ENCODE peak calls at places on chromosomes 1 and 21, in five cellular contexts. Q, U, A, G and E are unnamed samples.

GRCh38 chr1:82153282-82153630 is 352.5 kb downstream of the ADGRL2 start:
- DNase-seq in Q (no peak), U (no peak), A (no peak), G (no peak), E (no peak)

GRCh38 chr21:17351766-17352165 is 161.1 kb upstream of the CXADR start:
- DNase-seq in Q (no peak), U (no peak), A (no peak), G (no peak), E (no peak)

GRCh38 chr1:205525495-205526285 is 21.2 kb downstream of the CDK18 start:
- DNase-seq in Q (no peak), U (no peak), A (no peak), G (no peak), E (no peak)

GRCh38 chr1:43441894-43442632 is 11.7 kb downstream of the HYI start:
- DNase-seq in Q (peak), U (peak), A (no peak), G (no peak), E (peak)

GRCh38 chr21:27070881-27071670 is 104.2 kb upstream of the ADAMTS5 start:
- DNase-seq in Q (no peak), U (no peak), A (no peak), G (no peak), E (no peak)

GRCh38 chr1:94096797-94097549 is 24.0 kb downstream of the ABCA4 start:
- DNase-seq in Q (no peak), U (no peak), A (peak), G (no peak), E (no peak)

GRCh38 chr1:11653101-11653601 is 1.1 kb downstream of the FBXO2 start:
- DNase-seq in Q (no peak), U (peak), A (no peak), G (peak), E (no peak)

GRCh38 chr1:84835169-84835568 is 57.8 kb downstream of the LPAR3 start:
- DNase-seq in Q (no peak), U (no peak), A (no peak), G (no peak), E (no peak)

GRCh38 chr1:33130297-33130696 is 49.3 kb downstream of the AZIN2 start:
- DNase-seq in Q (peak), U (no peak), A (no peak), G (no peak), E (no peak)

GRCh38 chr1:23759277-23759676 is 16.0 kb downstream of the ELOA start:
- DNase-seq in Q (no peak), U (no peak), A (no peak), G (no peak), E (peak)

GRCh38 chr1:226078336-226078735 is 15.8 kb downstream of the H3-3A start:
- DNase-seq in Q (no peak), U (no peak), A (no peak), G (no peak), E (no peak)

GRCh38 chr1:66951513-66951912 is 26.7 kb downstream of the MIER1 start:
- DNase-seq in Q (no peak), U (no peak), A (no peak), G (no peak), E (no peak)

GRCh38 chr1:2181271-2181670 is 13.3 kb downstream of the FAAP20 start:
- DNase-seq in Q (no peak), U (no peak), A (no peak), G (no peak), E (no peak)
- H3K4me3 ChIP-seq in Q (no peak), U (no peak), A (no peak), G (no peak), E (no peak)

DNA sequence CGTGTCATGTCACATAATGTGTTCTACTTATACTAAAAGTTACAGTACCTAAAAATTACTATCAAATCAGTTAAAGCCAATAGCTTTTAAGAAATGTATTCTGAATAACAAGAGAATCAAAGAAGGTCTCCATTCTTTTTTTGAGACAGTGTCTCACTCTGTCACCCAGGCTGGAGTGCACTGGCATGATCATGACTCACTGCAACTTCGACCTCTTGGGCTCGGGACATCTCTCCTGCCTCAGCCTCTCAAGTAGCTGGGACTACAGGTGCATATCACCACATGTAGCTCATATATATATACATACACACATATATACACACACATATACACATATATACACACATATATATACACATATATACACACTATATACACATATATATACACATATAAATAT is 20.1 kb downstream of the COP1 start:
- DNase-seq in Q (no peak), U (no peak), A (no peak), G (no peak), E (no peak)
- TF ChIP-seq POLR2A in Q (no peak), U (no peak), A (no peak), G (no peak), E (no peak)

GRCh38 chr21:43657355-43658093 is 1.8 kb downstream of the HSF2BP start:
- DNase-seq in Q (no peak), U (no peak), A (peak), G (no peak), E (peak)

GRCh38 chr21:43658094-43658725 is 1.1 kb downstream of the HSF2BP start:
- DNase-seq in Q (no peak), U (no peak), A (no peak), G (no peak), E (no peak)

GRCh38 chr21:43662286-43662685 is 2.9 kb downstream of the RRP1B start:
- DNase-seq in Q (no peak), U (no peak), A (no peak), G (no peak), E (no peak)

GRCh38 chr21:43659136-43660000 is at the start of the genes HSF2BP and RRP1B:
- DNase-seq in Q (peak), U (peak), A (peak), G (peak), E (peak)

DNA sequence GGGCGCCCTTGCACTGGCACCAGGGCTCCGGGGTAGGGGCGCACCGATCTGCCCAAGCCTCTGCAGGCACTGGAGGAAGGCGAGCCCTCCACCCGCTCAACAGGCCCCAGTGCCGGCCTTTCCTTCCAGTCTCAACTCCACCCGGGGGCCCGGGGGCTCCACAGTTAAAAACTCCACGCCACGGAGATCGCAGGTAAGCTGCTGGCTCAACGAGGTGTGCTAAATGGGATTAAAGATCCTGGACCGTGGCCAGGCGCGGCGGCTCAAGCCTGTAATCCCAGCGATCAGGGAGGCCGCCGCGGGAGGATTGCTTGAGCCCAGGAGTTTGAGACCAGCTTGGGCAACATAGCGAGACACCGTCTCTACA is 536 bp downstream of the HSF2BP start:
- DNase-seq in Q (no peak), U (no peak), A (peak), G (peak), E (peak)
- H3K4me3 ChIP-seq in Q (no peak), U (peak), A (peak), G (no peak), E (peak)

GRCh38 chr21:45491623-45492022 is 50.6 kb downstream of the SLC19A1 start:
- DNase-seq in Q (no peak), U (no peak), A (no peak), G (no peak), E (no peak)
- TF ChIP-seq POLR2A in Q (no peak), U (no peak), A (no peak), G (no peak), E (no peak)

DNA sequence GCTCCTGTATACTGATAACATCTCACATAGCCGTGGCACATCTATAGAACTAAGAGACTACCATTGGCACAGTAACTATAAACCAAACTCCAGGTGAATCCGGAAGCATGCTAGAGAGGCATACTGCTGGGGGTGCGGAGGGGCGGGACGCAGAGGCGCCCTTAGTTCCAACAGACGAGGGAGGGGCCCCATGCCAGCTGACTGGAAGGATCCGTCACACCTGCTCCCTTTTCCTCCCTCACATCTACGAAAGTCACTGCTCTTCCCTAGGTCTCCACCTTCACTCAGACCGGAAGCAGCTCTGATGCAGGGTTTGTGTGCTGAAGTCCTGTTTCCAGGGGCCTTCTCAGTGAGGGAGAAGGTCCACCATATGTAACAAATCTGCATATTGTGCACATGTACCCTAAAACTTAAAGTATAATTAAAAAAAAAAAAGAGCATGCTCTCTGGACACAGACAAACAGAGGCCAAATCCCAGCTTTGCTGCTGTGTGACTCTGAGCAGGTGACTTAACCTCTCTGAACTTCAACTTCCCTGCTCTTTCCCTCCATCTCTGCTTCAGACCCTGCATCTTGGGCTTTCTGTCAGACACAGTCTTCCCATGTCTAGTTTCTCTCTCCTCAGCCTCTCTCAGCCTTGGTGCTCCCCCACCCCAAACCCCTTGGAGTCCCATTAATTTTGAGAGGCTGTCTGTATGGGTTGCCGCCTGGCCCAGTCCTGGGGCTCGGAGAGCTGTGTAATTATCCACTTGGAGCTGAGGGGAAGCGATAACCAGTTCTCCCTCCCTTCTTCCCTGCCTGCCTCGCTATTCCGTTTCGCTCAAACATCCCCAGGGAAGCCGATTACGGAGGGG is 7.8 kb upstream of the GJB5 start:
- DNase-seq in Q (no peak), U (no peak), A (no peak), G (no peak), E (no peak)
- H3K4me3 ChIP-seq in Q (no peak), U (no peak), A (no peak), G (no peak), E (no peak)

GRCh38 chr1:98045211-98046030 is 124.6 kb upstream of the DPYD start:
- DNase-seq in Q (no peak), U (peak), A (no peak), G (no peak), E (no peak)
- TF ChIP-seq POLR2A in Q (no peak), U (no peak), A (no peak), G (no peak), E (no peak)

GRCh38 chr1:200737647-200738296 is 921 bp upstream of the CAMSAP2 start:
- DNase-seq in Q (no peak), U (no peak), A (peak), G (no peak), E (no peak)
- H3K4me3 ChIP-seq in Q (no peak), U (peak), A (no peak), G (no peak), E (peak)

GRCh38 chr1:244964112-244964971 is 100.0 kb upstream of the HNRNPU start:
- DNase-seq in Q (peak), U (peak), A (no peak), G (peak), E (peak)
- TF ChIP-seq POLR2A in Q (no peak), U (no peak), A (no peak), G (no peak), E (no peak)